ENCODE peak calls at places on chromosomes 3 and 15, in nine cellular contexts. Y, Z, S, O, P, C, L, H and D are unnamed samples.

GRCh38 chr15:56886450-56886856 is 32.0 kb upstream of the TCF12 start:
- DNase-seq in Y (no peak), C (peak; percentile 37), Z (no peak), P (no peak), L (peak; percentile 25), H (no peak), S (peak; percentile 16), O (no peak), D (no peak)

GRCh38 chr15:77650285-77650684 is 17.6 kb upstream of the LINGO1 start:
- DNase-seq in Y (no peak), C (no peak), O (no peak), H (no peak), P (no peak), S (peak; percentile 14), L (no peak), Z (no peak), D (no peak)

GRCh38 chr15:79257454-79257853 is 25.1 kb upstream of the ANKRD34C start:
- DNase-seq in L (no peak), S (no peak), H (no peak), O (no peak), C (no peak), Z (no peak), Y (no peak), P (no peak), D (no peak)

GRCh38 chr3:24120434-24120833 is 175.3 kb downstream of the NR1D2 start:
- DNase-seq in Z (no peak), O (no peak), P (no peak), L (no peak), S (no peak), Y (no peak), H (no peak), C (no peak), D (no peak)

GRCh38 chr15:78540135-78540954 is at the start of gene PSMA4:
- DNase-seq in P (peak; percentile 95), Y (peak; percentile 95), C (peak; percentile 95), O (peak; percentile 90), S (peak; percentile 93), Z (peak; percentile 97), H (peak; percentile 79), L (peak; percentile 91), D (peak; percentile 29)

GRCh38 chr3:124893526-124893925 is 6.4 kb upstream of the ITGB5 start:
- DNase-seq in Z (no peak), P (no peak), L (peak; percentile 45), S (no peak), O (peak; percentile 34), Y (peak; percentile 84), H (no peak), C (no peak), D (no peak)

GRCh38 chr15:48644498-48644826 is 1.0 kb downstream of the FBN1 start:
- DNase-seq in S (no peak), C (no peak), L (peak; percentile 57), Y (no peak), Z (peak; percentile 71), H (peak; percentile 24), P (peak; percentile 59), O (no peak), D (no peak)

GRCh38 chr15:25182098-25182478 is 227.3 kb downstream of the SNRPN start:
- DNase-seq in P (no peak), S (no peak), O (no peak), Z (no peak), C (no peak), L (peak; percentile 7), Y (peak; percentile 27), H (no peak), D (no peak)

GRCh38 chr15:77060560-77060959 is 10.3 kb downstream of the TSPAN3 start:
- DNase-seq in H (no peak), L (no peak), Y (no peak), C (no peak), P (no peak), S (no peak), O (no peak), Z (no peak), D (no peak)

GRCh38 chr3:39752019-39752637 is 57.3 kb upstream of the MYRIP start:
- DNase-seq in H (no peak), L (no peak), S (no peak), C (no peak), Z (no peak), O (no peak), Y (no peak), P (no peak), D (no peak)

GRCh38 chr3:46479696-46480095 is 15.0 kb upstream of the LTF start:
- DNase-seq in Y (peak; percentile 7), C (no peak), H (peak; percentile 13), Z (no peak), L (no peak), O (no peak), P (no peak), S (no peak), D (no peak)

GRCh38 chr3:133490468-133491351 is 82.8 kb upstream of the CDV3 start:
- DNase-seq in L (no peak), P (no peak), Y (no peak), O (no peak), Z (no peak), S (peak; percentile 96), C (peak; percentile 52), H (peak; percentile 2), D (no peak)

GRCh38 chr3:42501681-42502428 is 588 bp upstream of the VIPR1 start:
- DNase-seq in L (peak; percentile 63), S (peak; percentile 22), C (peak; percentile 65), O (peak; percentile 76), H (peak; percentile 65), P (peak; percentile 78), Z (peak; percentile 85), Y (peak; percentile 75), D (no peak)

GRCh38 chr3:176767385-176767784 is 429.9 kb downstream of the TBL1XR1 start:
- DNase-seq in Z (no peak), Y (peak; percentile 80), L (peak; percentile 22), P (no peak), C (no peak), S (no peak), O (peak; percentile 4), H (peak; percentile 97), D (no peak)

GRCh38 chr15:39887211-39887610 is 32.9 kb downstream of the GPR176 start:
- DNase-seq in H (no peak), C (no peak), Z (no peak), S (no peak), O (no peak), P (no peak), L (no peak), Y (no peak), D (no peak)

GRCh38 chr3:111668912-111669488 is 73.9 kb upstream of the ZBED2 start:
- DNase-seq in P (no peak), H (peak; percentile 81), Z (no peak), O (no peak), Y (no peak), C (peak; percentile 53), L (no peak), S (peak; percentile 74), D (no peak)

GRCh38 chr3:159616234-159616825 is 372.3 kb upstream of the IL12A start:
- DNase-seq in Z (no peak), C (no peak), O (peak; percentile 8), H (peak; percentile 78), S (no peak), L (no peak), P (peak; percentile 59), Y (no peak), D (no peak)

GRCh38 chr3:33717616-33717865 is 513 bp downstream of the CLASP2 start:
- DNase-seq in S (no peak), H (no peak), Y (peak; percentile 81), Z (no peak), O (peak; percentile 59), L (no peak), P (no peak), C (no peak), D (no peak)

GRCh38 chr15:42364529-42364928 is 5.2 kb downstream of the CAPN3 start:
- DNase-seq in Z (no peak), C (no peak), P (peak; percentile 48), H (no peak), S (no peak), Y (no peak), O (peak; percentile 12), L (no peak), D (no peak)

GRCh38 chr3:105836533-105836932 is 32.3 kb downstream of the CBLB start:
- DNase-seq in L (no peak), Y (no peak), Z (no peak), S (peak; percentile 71), H (peak; percentile 89), P (no peak), C (no peak), O (no peak), D (no peak)

GRCh38 chr3:105834768-105835167 is 34.0 kb downstream of the CBLB start:
- DNase-seq in S (no peak), Y (no peak), P (no peak), Z (no peak), H (peak; percentile 55), L (no peak), O (no peak), C (no peak), D (no peak)

GRCh38 chr3:105837947-105838346 is 30.9 kb downstream of the CBLB start:
- DNase-seq in C (no peak), S (no peak), Z (no peak), O (no peak), Y (no peak), L (no peak), P (no peak), H (no peak), D (no peak)

GRCh38 chr3:105837143-105837740 is 31.6 kb downstream of the CBLB start:
- DNase-seq in P (no peak), Y (no peak), C (no peak), L (no peak), H (no peak), O (no peak), Z (no peak), S (peak; percentile 68), D (no peak)

GRCh38 chr3:105835606-105836005 is 33.2 kb downstream of the CBLB start:
- DNase-seq in Z (no peak), H (peak; percentile 53), C (no peak), L (no peak), S (no peak), Y (no peak), O (no peak), P (no peak), D (no peak)
- H3K4me3 ChIP-seq in Z (no peak overlapping the region), H (no peak overlapping the region), C (no peak overlapping the region), L (no peak overlapping the region), S (peak overlapping the region; percentile 65), Y (no peak overlapping the region), O (no peak overlapping the region), P (no peak overlapping the region), D (no peak overlapping the region)

GRCh38 chr3:107345968-107346367 is 31.3 kb upstream of the CCDC54 start:
- DNase-seq in C (no peak), P (no peak), L (no peak), Y (no peak), O (no peak), H (no peak), S (no peak), Z (no peak), D (no peak)
- H3K27ac ChIP-seq in C (no peak overlapping the region), P (no peak overlapping the region), L (no peak overlapping the region), Y (no peak overlapping the region), O (no peak overlapping the region), H (no peak overlapping the region), S (no peak overlapping the region), Z (no peak overlapping the region), D (no peak overlapping the region)

GRCh38 chr3:49005998-49006397 is 1.2 kb upstream of the WDR6 start:
- DNase-seq in Y (no peak), L (no peak), H (no peak), Z (peak; percentile 73), O (no peak), P (peak; percentile 33), S (no peak), C (no peak), D (no peak)
- H3K4me3 ChIP-seq in Y (no peak overlapping the region), L (peak overlapping the region; percentile 72), H (peak overlapping the region; percentile 79), Z (peak overlapping the region; percentile 82), O (no peak overlapping the region), P (peak overlapping the region; percentile 79), S (peak overlapping the region; percentile 78), C (peak overlapping the region; percentile 96), D (no peak overlapping the region)

GRCh38 chr3:12870942-12871341 is 29.6 kb upstream of the RPL32 start:
- DNase-seq in L (peak; percentile 70), Y (peak; percentile 88), S (peak; percentile 21), P (peak; percentile 60), Z (no peak), H (no peak), O (no peak), C (no peak), D (no peak)
- H3K27ac ChIP-seq in L (no peak overlapping the region), Y (peak overlapping the region; percentile 50), S (no peak overlapping the region), P (no peak overlapping the region), Z (no peak overlapping the region), H (no peak overlapping the region), O (no peak overlapping the region), C (no peak overlapping the region), D (no peak overlapping the region)